ENCODE peak calls at places on chromosomes 11 and 22, in ten cellular contexts. M is coronary artery; E is small intestine; H is endodermal cell; Y is GM23248; S is lower lobe of right lung; P is mammary epithelial cell; X is naive thymus-derived CD4-positive, alpha-beta T cell; G is A549; L is SJSA1. Q is an unnamed sample.

GRCh38 chr11:106389096-106389495 is 311.6 kb downstream of the AASDHPPT start:
- DNase-seq in M (no peak), E (no peak), H (no peak), Y (peak), S (no peak), P (peak), X (no peak), G (no peak), L (no peak), Q (no peak)

GRCh38 chr11:9219115-9219514 is 46.0 kb downstream of the DENND5A start:
- DNase-seq in M (no peak), E (no peak), H (peak), Y (peak), S (no peak), P (no peak), X (no peak), G (no peak), L (no peak), Q (no peak)

GRCh38 chr11:134369656-134370525 is 38.1 kb downstream of the GLB1L2 start:
- DNase-seq in M (no peak), E (no peak), H (no peak), Y (no peak), S (peak), P (no peak), X (no peak), G (no peak), L (no peak), Q (no peak)

GRCh38 chr22:30196141-30196866 is 50.3 kb downstream of the LIF start:
- DNase-seq in M (peak), E (no peak), H (peak), Y (peak), S (peak), P (peak), X (peak), G (peak), L (peak), Q (no peak)

GRCh38 chr11:8082391-8083087 is 1.5 kb downstream of the TUB start:
- DNase-seq in M (no peak), E (no peak), H (peak), Y (peak), S (no peak), P (no peak), X (no peak), G (peak), L (no peak), Q (no peak)

GRCh38 chr11:1827095-1827797 is 7.5 kb upstream of the SYT8 start:
- DNase-seq in M (peak), E (peak), H (no peak), Y (peak), S (peak), P (peak), X (no peak), G (peak), L (peak), Q (no peak)

GRCh38 chr11:66973956-66974585 is 1.0 kb upstream of the C11orf86 start:
- DNase-seq in M (no peak), E (no peak), H (no peak), Y (peak), S (no peak), P (no peak), X (no peak), G (no peak), L (no peak), Q (no peak)

GRCh38 chr11:75562836-75563484 is 907 bp downstream of the SERPINH1 start:
- DNase-seq in M (no peak), E (no peak), H (peak), Y (peak), S (no peak), P (peak), X (no peak), G (no peak), L (peak), Q (no peak)

GRCh38 chr11:45660717-45661416 is 4.6 kb downstream of the CHST1 start:
- DNase-seq in M (no peak), E (no peak), H (peak), Y (no peak), S (no peak), P (no peak), X (no peak), G (no peak), L (no peak), Q (no peak)
- H3K4me3 ChIP-seq in M (no peak), E (no peak), H (no peak), Y (no peak), S (no peak), P (no peak), X (no peak), G (no peak), L (no peak), Q (no peak)

DNA sequence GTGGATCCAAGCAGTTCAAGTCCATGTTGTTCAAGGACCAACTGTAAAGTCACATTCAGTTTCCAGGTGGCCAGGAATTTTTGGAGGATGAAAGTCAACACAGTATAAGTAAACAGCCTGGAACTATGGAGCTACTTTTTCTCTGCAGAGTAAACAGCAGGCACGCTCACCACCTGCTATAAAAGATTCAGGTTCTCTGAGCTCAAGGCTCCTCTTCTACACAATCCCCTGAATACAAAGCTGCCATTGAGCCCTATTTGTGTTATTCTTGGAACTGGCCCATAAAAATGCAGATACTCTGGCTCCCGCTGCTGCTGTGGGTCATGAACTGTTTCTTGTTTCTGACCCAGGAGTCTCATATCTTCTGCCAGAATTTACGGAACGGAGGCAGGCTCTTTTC is 56.9 kb upstream of the PRR5 start:
- DNase-seq in M (no peak), E (no peak), H (no peak), Y (no peak), S (no peak), P (no peak), X (no peak), G (no peak), L (no peak), Q (no peak)
- H3K4me3 ChIP-seq in M (no peak), E (no peak), H (no peak), Y (no peak), S (no peak), P (no peak), X (no peak), G (no peak), L (no peak), Q (no peak)

DNA sequence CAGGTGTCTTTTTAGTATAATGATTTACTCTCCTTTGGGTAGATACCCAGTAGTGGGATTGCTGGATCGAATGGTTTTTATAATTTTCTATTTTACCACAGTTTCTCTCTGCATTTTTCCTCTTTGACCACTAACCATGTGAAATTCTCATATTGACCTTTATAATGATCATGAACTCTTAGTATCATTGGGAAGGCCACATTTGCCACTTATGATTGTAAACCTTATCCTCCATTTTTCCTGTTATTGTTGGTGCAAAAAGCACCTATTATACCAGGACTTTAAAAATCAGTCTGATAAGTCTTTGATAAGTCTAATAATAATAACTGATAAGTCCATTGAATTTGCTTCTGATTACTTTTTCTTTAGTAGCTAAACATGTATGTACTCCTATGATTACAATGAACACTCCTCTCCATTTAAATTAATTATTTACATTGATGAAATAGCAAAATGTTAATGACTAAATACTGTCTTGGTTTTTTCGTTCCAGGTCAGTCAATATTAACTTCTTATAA is 9.6 kb downstream of the NEAT1 start:
- DNase-seq in M (no peak), E (peak), H (no peak), Y (peak), S (no peak), P (no peak), X (no peak), G (no peak), L (no peak), Q (no peak)
- H3K4me3 ChIP-seq in M (peak), E (no peak), H (no peak), Y (peak), S (peak), P (no peak), X (no peak), G (no peak), L (no peak), Q (no peak)

GRCh38 chr11:68329496-68329895 is 17.1 kb downstream of the LRP5 start:
- DNase-seq in M (no peak), E (no peak), H (no peak), Y (no peak), S (no peak), P (no peak), X (no peak), G (no peak), L (no peak), Q (no peak)

GRCh38 chr11:68328374-68329091 is 16.1 kb downstream of the LRP5 start:
- DNase-seq in M (no peak), E (peak), H (peak), Y (no peak), S (no peak), P (peak), X (no peak), G (no peak), L (peak), Q (peak)

GRCh38 chr11:68331338-68331947 is 19.1 kb downstream of the LRP5 start:
- DNase-seq in M (no peak), E (peak), H (peak), Y (no peak), S (no peak), P (no peak), X (no peak), G (no peak), L (no peak), Q (peak)

GRCh38 chr11:68330700-68331337 is 18.4 kb downstream of the LRP5 start:
- DNase-seq in M (no peak), E (peak), H (no peak), Y (no peak), S (no peak), P (no peak), X (no peak), G (no peak), L (no peak), Q (no peak)

GRCh38 chr11:68329993-68330699 is 17.8 kb downstream of the LRP5 start:
- DNase-seq in M (no peak), E (no peak), H (peak), Y (peak), S (no peak), P (no peak), X (no peak), G (no peak), L (no peak), Q (no peak)
- H3K4me3 ChIP-seq in M (no peak), E (no peak), H (no peak), Y (no peak), S (no peak), P (no peak), X (no peak), G (no peak), L (no peak), Q (no peak)

DNA sequence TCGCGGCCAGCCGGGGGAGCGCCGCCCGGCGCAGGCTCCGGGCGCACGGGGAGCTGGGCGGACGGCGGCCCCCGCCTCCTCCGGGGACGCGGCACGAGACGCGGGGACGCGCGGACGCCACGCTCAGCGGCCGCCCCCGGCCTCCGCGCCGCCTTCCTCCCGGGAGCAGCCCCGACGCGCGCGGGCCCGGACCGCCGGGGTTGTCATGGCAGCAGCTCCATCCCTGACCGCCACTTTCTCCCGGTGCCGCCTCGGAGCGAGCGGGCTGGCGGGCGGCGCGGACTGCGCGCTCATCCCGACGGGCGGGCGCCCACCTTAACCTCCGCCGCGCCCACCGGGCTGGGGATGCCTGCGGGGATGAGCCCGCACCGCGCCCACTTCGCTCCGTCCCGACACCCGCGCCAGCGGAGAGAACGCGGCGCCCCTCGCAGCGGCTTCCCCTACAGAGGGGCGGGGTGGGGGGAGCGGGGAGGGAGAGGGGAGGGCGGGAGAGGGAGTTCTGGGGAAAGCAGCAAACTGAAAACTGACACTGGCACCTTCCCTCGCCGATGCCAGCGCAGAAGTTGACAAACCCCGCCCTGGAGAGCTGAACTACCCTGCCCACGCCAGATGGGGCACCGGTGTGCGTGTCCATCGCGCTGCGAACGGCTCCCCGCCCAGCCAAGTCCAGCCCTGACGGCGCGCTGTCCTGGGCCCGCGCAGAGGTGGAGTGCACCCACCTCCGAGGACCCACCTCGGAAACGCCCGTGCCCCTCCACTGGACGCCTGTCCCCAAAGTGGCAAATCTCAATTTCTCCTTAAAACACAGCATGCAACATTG is 588.4 kb downstream of the OPCML start:
- DNase-seq in M (no peak), E (no peak), H (peak), Y (peak), S (no peak), P (no peak), X (no peak), G (no peak), L (no peak), Q (no peak)
- H3K4me3 ChIP-seq in M (peak), E (peak), H (peak), Y (peak), S (no peak), P (peak), X (no peak), G (no peak), L (peak), Q (no peak)